ENCODE peak calls at places on chromosome 16, in four cellular contexts. G, P, C and Q are unnamed samples.

GRCh38 chr16:22081050-22081449 is 11.3 kb upstream of the VWA3A start:
- DNase-seq in C (no peak), P (no peak), G (no peak), Q (no peak)

GRCh38 chr16:87321336-87322107 is 4.3 kb upstream of the C16orf95 start:
- DNase-seq in P (no peak), C (no peak), G (no peak), Q (no peak)

GRCh38 chr16:15952265-15952711 is 2.9 kb downstream of the ABCC1 start:
- DNase-seq in C (no peak), G (peak), P (no peak), Q (no peak)

GRCh38 chr16:12002447-12003006 is 26.0 kb downstream of the SNX29 start:
- DNase-seq in G (no peak), C (no peak), P (no peak), Q (no peak)

GRCh38 chr16:86466695-86467406 is 43.5 kb upstream of the FOXF1 start:
- DNase-seq in P (no peak), G (no peak), C (no peak), Q (no peak)

GRCh38 chr16:17560548-17560947 is 89.8 kb upstream of the XYLT1 start:
- DNase-seq in P (no peak), C (no peak), G (no peak), Q (no peak)

GRCh38 chr16:80274576-80275191 is 266.1 kb upstream of the DYNLRB2 start:
- DNase-seq in C (peak), G (no peak), P (no peak), Q (no peak)

GRCh38 chr16:56357291-56357764 is 68.0 kb downstream of the AMFR start:
- DNase-seq in G (no peak), P (peak), C (no peak), Q (peak)

GRCh38 chr16:85134794-85135153 is 22.5 kb upstream of the CIBAR2 start:
- DNase-seq in G (no peak), C (no peak), P (peak), Q (no peak)

GRCh38 chr16:11161974-11162373 is 94.0 kb downstream of the SOCS1 start:
- DNase-seq in P (no peak), C (no peak), G (no peak), Q (no peak)